ENCODE peak calls at places on chromosomes 5 and 9, in nine cellular contexts. B is gastrocnemius medialis; V is activated naive CD4-positive, alpha-beta T cell; Q is mesothelial cell of epicardium; L is activated T-helper 1 cell treated with anti-CD3 and anti-CD28 coated beads, Interleukin-2, amount 50 U/mL, for 16 hours; G is MV-4-11; N is skeletal muscle cell; T is K562; A is sigmoid colon. C is an unnamed sample.

GRCh38 chr5:74536658-74537057 is 103.9 kb downstream of the ENC1 start:
- DNase-seq in B (no peak), V (no peak), Q (no peak), L (no peak), G (no peak), N (no peak), T (no peak), A (no peak), C (no peak)

GRCh38 chr9:22148876-22149637 is 140.0 kb upstream of the CDKN2B start:
- DNase-seq in B (no peak), V (no peak), Q (no peak), L (no peak), G (no peak), N (no peak), T (no peak), A (no peak), C (no peak)

GRCh38 chr9:106800691-106801090 is 62.3 kb upstream of the ZNF462 start:
- DNase-seq in B (no peak), V (no peak), Q (no peak), L (no peak), G (no peak), N (peak), T (no peak), A (no peak), C (no peak)

GRCh38 chr5:142314129-142314528 is 10.7 kb downstream of the SPRY4 start:
- DNase-seq in B (no peak), V (no peak), Q (no peak), L (no peak), G (no peak), N (no peak), T (no peak), A (no peak), C (no peak)

GRCh38 chr9:30250872-30251271 is 2133.6 kb upstream of the ACO1 start:
- DNase-seq in B (no peak), V (no peak), Q (no peak), L (no peak), G (no peak), N (no peak), T (no peak), A (no peak), C (no peak)

GRCh38 chr9:77284616-77285015 is 107.3 kb downstream of the VPS13A start:
- DNase-seq in B (no peak), V (no peak), Q (no peak), L (no peak), G (no peak), N (no peak), T (no peak), A (no peak), C (no peak)

GRCh38 chr5:132263548-132264261 is 6.2 kb downstream of the PDLIM4 start:
- DNase-seq in B (no peak), V (no peak), Q (peak), L (no peak), G (no peak), N (peak), T (peak), A (peak), C (no peak)

GRCh38 chr9:16236326-16236725 is 634.1 kb downstream of the BNC2 start:
- DNase-seq in B (peak), V (no peak), Q (no peak), L (no peak), G (no peak), N (peak), T (no peak), A (peak), C (no peak)

GRCh38 chr5:7755958-7756357 is 95.0 kb downstream of the CFAP90 start:
- DNase-seq in B (no peak), V (no peak), Q (no peak), L (no peak), G (peak), N (no peak), T (no peak), A (no peak), C (no peak)

GRCh38 chr9:106771618-106772017 is 91.3 kb upstream of the ZNF462 start:
- DNase-seq in B (peak), V (no peak), Q (no peak), L (no peak), G (no peak), N (no peak), T (no peak), A (no peak), C (no peak)

GRCh38 chr9:97293207-97293721 is 14.2 kb upstream of the CCDC180 start:
- DNase-seq in B (peak), V (no peak), Q (no peak), L (no peak), G (peak), N (peak), T (no peak), A (no peak), C (no peak)

GRCh38 chr5:125766706-125767105 is 656.5 kb upstream of the GRAMD2B start:
- DNase-seq in B (no peak), V (no peak), Q (no peak), L (no peak), G (no peak), N (no peak), T (no peak), A (no peak), C (no peak)

GRCh38 chr5:118095100-118095499 is 893.2 kb downstream of the DTWD2 start:
- DNase-seq in B (no peak), V (no peak), Q (no peak), L (no peak), G (no peak), N (no peak), T (no peak), A (no peak), C (no peak)

GRCh38 chr5:79829260-79829659 is 139.6 kb downstream of the CMYA5 start:
- DNase-seq in B (no peak), V (no peak), Q (no peak), L (no peak), G (no peak), N (no peak), T (no peak), A (no peak), C (no peak)

GRCh38 chr5:141493500-141494422 is 4.9 kb downstream of the PCDHGC5 start:
- DNase-seq in B (no peak), V (no peak), Q (no peak), L (no peak), G (no peak), N (no peak), T (no peak), A (peak), C (no peak)

C was measured in chondrocyte.